ENCODE peak calls at places on chromosomes 2 and 18, in six cellular contexts. F is islet precursor cell, E is NCI-H748 treated with DMSO at 0.1 percent for 48 hours, Z is nephron progenitor cell, I is fibroblast of pulmonary artery, P is nucleus accumbens. X is an unnamed sample.

GRCh38 chr18:52219102-52219501 is 120.9 kb upstream of the DCC start:
- DNase-seq in F (no peak), Z (no peak), P (no peak), I (peak; percentile 36), E (no peak), X (no peak)

GRCh38 chr2:215713393-215713792 is 277.5 kb upstream of the FN1 start:
- DNase-seq in F (no peak), P (no peak), E (no peak), Z (no peak), I (peak; percentile 93), X (no peak)

GRCh38 chr2:238230699-238231098 is 9.1 kb downstream of the HES6 start:
- DNase-seq in Z (no peak), P (no peak), I (no peak), E (no peak), F (no peak), X (no peak)

GRCh38 chr2:55668956-55669355 is 24.7 kb downstream of the PNPT1 start:
- DNase-seq in Z (no peak), P (no peak), E (no peak), F (no peak), I (no peak), X (no peak)

GRCh38 chr2:217491271-217491670 is 511.5 kb downstream of the TNS1 start:
- DNase-seq in Z (no peak), F (no peak), I (peak; percentile 4), P (no peak), E (no peak), X (no peak)

GRCh38 chr18:59715445-59715844 is 18.2 kb upstream of the CCBE1 start:
- DNase-seq in E (no peak), P (no peak), Z (no peak), I (peak; percentile 55), F (no peak), X (no peak)

GRCh38 chr2:197108758-197109157 is 182.3 kb upstream of the PGAP1 start:
- DNase-seq in F (peak; percentile 63), P (no peak), E (no peak), Z (peak; percentile 46), I (peak; percentile 91), X (no peak)

GRCh38 chr2:69816923-69817542 is 12.4 kb upstream of the GMCL1 start:
- DNase-seq in I (peak; percentile 93), P (no peak), Z (peak; percentile 68), E (peak; percentile 63), F (peak; percentile 85), X (peak; percentile 87)

GRCh38 chr2:126655500-126656310 is at the start of gene GYPC:
- DNase-seq in P (no peak), I (peak; percentile 84), Z (peak; percentile 74), F (peak; percentile 76), E (no peak), X (no peak)